ENCODE peak calls at places on chromosomes 3 and 15, in seven cellular contexts. K, J, T, I, M, A and H are unnamed samples.

GRCh38 chr15:81363261-81363660 is 10.8 kb downstream of the TMC3 start:
- DNase-seq in T (no peak), J (no peak), I (no peak), M (no peak), A (no peak), K (no peak), H (no peak)

GRCh38 chr3:12967751-12968209 is 105.4 kb downstream of the IQSEC1 start:
- DNase-seq in K (peak; percentile 90), A (peak; percentile 95), I (peak; percentile 86), J (peak; percentile 90), M (peak; percentile 88), T (peak; percentile 81), H (peak; percentile 43)

GRCh38 chr3:166570136-166570535 is 732.9 kb upstream of the BCHE start:
- DNase-seq in A (no peak), K (no peak), T (no peak), I (no peak), J (no peak), M (no peak), H (no peak)

GRCh38 chr15:43376017-43376705 is 5.3 kb downstream of the TUBGCP4 start:
- DNase-seq in J (no peak), K (peak; percentile 47), A (peak; percentile 39), M (peak; percentile 28), I (no peak), T (peak; percentile 12), H (no peak)

GRCh38 chr15:64524778-64525177 is 64.4 kb downstream of the ZNF609 start:
- DNase-seq in I (no peak), J (no peak), K (no peak), A (no peak), M (peak; percentile 13), T (no peak), H (no peak)

GRCh38 chr3:135217730-135218129 is 422.7 kb downstream of the EPHB1 start:
- DNase-seq in I (no peak), J (no peak), K (no peak), T (no peak), M (no peak), A (no peak), H (no peak)

GRCh38 chr3:102053375-102053989 is 204.2 kb downstream of the NFKBIZ start:
- DNase-seq in J (no peak), K (peak; percentile 65), M (peak; percentile 45), A (peak; percentile 30), T (no peak), I (no peak), H (peak; percentile 93)

GRCh38 chr15:63857459-63857856 is 23.7 kb upstream of the HERC1 start:
- DNase-seq in I (no peak), A (peak; percentile 19), J (peak; percentile 20), T (no peak), M (no peak), K (no peak), H (no peak)

GRCh38 chr3:385151-385550 is 188.6 kb downstream of the CHL1 start:
- DNase-seq in M (no peak), T (no peak), A (no peak), I (no peak), K (peak; percentile 1), J (no peak), H (peak; percentile 86)

DNA sequence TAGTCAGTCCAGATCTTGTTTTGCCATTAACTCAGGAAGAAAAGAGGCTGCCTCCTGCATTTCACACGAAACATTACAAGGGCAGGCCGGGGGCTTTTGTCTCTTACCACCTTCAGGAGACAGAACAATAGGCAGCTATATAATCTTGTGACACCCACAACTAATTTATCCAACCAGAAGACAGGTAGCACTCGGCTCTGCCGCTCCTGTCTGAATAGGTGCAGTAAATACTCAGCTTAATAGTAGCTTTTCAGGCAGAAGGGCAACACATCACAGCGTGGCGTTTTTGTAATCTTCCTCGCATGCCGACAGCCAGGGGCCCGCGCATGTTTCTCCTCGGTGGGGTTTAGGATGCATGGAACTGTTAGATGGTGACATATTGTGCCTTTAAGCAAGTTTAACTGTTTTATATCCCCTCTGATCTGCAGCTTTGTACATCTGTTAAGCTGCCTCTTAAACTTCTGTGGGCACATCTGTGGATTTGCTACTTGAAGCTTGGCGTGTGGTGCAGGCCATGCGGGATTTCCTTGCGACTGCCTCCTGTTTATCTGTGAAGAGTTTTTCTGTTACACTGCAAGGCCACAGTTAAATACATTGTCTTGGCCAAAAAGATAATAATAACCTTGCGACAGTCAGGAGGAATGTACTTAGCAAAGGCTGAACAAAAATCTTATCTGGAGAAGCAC is 123.2 kb upstream of the BNIP2 start:
- DNase-seq in T (no peak), I (no peak), M (no peak), A (no peak), K (no peak), J (no peak), H (no peak)
- TF ChIP-seq CTCF in T (no peak), I (no peak), M (no peak), A (no peak), K (no peak), J (no peak), H (no peak)

GRCh38 chr3:10883478-10884234 is 67.6 kb downstream of the SLC6A11 start:
- DNase-seq in I (no peak), M (no peak), K (peak; percentile 8), A (peak; percentile 12), J (no peak), T (peak; percentile 30), H (no peak)
- TF ChIP-seq CTCF in I (peak; percentile 16), M (peak; percentile 36), K (peak; percentile 37), A (peak; percentile 47), J (peak; percentile 33), T (peak; percentile 69), H (peak; percentile 69)

GRCh38 chr3:121493431-121493830 is 52.4 kb downstream of the POLQ start:
- DNase-seq in T (no peak), M (peak; percentile 35), I (no peak), J (no peak), K (peak; percentile 20), A (peak; percentile 22), H (no peak)

GRCh38 chr3:121490161-121490560 is 55.6 kb downstream of the POLQ start:
- DNase-seq in T (no peak), K (no peak), A (no peak), J (no peak), I (no peak), M (no peak), H (no peak)

GRCh38 chr3:121483290-121483689 is 62.5 kb downstream of the POLQ start:
- DNase-seq in I (no peak), J (no peak), M (peak; percentile 62), A (peak; percentile 17), T (no peak), K (peak; percentile 48), H (peak; percentile 28)

GRCh38 chr3:121491683-121492082 is 54.1 kb downstream of the POLQ start:
- DNase-seq in A (no peak), J (no peak), M (no peak), I (no peak), T (no peak), K (no peak), H (no peak)

GRCh38 chr3:121488628-121489027 is 57.2 kb downstream of the POLQ start:
- DNase-seq in K (no peak), J (no peak), T (no peak), I (no peak), M (no peak), A (no peak), H (no peak)
- TF ChIP-seq CTCF in K (no peak), J (no peak), T (no peak), I (no peak), M (no peak), A (no peak), H (peak; percentile 43)

GRCh38 chr3:142981901-142982773 is 18.7 kb upstream of the PAQR9 start:
- DNase-seq in T (no peak), M (no peak), J (no peak), K (no peak), A (no peak), I (no peak), H (no peak)
- TF ChIP-seq CTCF in T (no peak), M (no peak), J (no peak), K (no peak), A (no peak), I (no peak), H (no peak)

DNA sequence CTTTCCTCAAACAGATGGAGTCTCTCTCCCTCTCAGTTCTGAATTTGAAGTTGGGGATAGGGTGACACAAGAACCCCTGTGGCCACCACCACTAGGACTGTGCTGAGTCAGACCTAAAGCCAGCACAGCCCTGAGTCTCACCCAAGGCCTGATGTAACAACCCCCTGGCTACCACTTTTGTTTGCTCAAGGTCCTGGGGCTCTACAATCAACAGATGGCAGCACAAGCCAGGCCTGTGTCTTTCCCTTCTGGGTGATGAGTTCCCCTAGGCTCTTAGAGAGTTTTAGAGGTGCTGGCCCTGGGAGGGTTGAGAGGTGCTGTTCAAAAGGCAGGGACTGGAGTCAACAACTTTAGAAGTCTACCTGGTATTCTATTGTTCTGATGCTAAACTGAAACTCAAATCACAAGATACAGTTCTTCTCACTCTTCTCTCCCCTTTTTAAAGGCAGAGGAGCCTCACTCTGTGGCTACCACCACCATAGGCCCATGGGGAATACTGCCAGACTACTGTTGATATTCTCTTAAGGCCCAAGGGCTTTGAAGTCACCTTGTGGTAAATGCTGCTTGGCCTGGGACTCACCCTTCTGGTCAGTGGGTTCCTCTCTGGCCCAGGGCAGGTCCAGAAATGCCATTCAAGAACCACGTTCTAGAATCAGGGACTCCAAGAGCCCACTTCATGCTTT is 6.5 kb downstream of the OR5K4 start:
- DNase-seq in M (peak; percentile 1), A (peak; percentile 1), J (no peak), K (no peak), I (no peak), T (no peak), H (no peak)
- TF ChIP-seq CTCF in M (no peak), A (no peak), J (no peak), K (no peak), I (no peak), T (no peak), H (peak; percentile 67)

GRCh38 chr15:41556657-41557056 is 2.4 kb upstream of the TYRO3 start:
- DNase-seq in I (no peak), J (no peak), A (no peak), T (no peak), K (no peak), M (no peak), H (no peak)

GRCh38 chr15:41557673-41558399 is 1.2 kb upstream of the TYRO3 start:
- DNase-seq in M (peak; percentile 62), T (peak; percentile 64), J (no peak), K (peak; percentile 74), A (peak; percentile 90), I (peak; percentile 83), H (peak; percentile 18)

GRCh38 chr15:41559239-41559488 is 152 bp downstream of the TYRO3 start:
- DNase-seq in K (no peak), I (no peak), M (no peak), A (no peak), J (no peak), T (no peak), H (no peak)

GRCh38 chr15:41559489-41560177 is 621 bp downstream of the TYRO3 start:
- DNase-seq in I (no peak), J (no peak), T (no peak), K (no peak), A (no peak), M (no peak), H (no peak)

GRCh38 chr15:41558400-41559238 is at the start of gene TYRO3:
- DNase-seq in K (peak; percentile 43), M (peak; percentile 27), J (no peak), I (peak; percentile 75), A (peak; percentile 61), T (peak; percentile 48), H (no peak)
- TF ChIP-seq CTCF in K (no peak), M (no peak), J (no peak), I (no peak), A (no peak), T (no peak), H (peak; percentile 29)